ENCODE peak calls at places on chromosomes 2 and 18, in nine cellular contexts. V, Y, F, H, K, A, S, J and I are unnamed samples.

GRCh38 chr18:74225193-74225840 is 66.4 kb downstream of the CYB5A start:
- DNase-seq in V (peak; percentile 60), Y (peak; percentile 10), F (no peak), H (peak; percentile 21), K (no peak), A (no peak), S (peak; percentile 22), J (no peak), I (no peak)

GRCh38 chr2:43518182-43518581 is 77.7 kb downstream of the THADA start:
- DNase-seq in V (no peak), Y (no peak), F (no peak), H (peak; percentile 77), K (no peak), A (no peak), S (peak; percentile 42), J (no peak), I (no peak)

GRCh38 chr2:120441744-120442471 is 96.0 kb downstream of the INHBB start:
- DNase-seq in V (peak; percentile 88), Y (peak; percentile 46), F (peak; percentile 38), H (peak; percentile 18), K (no peak), A (no peak), S (peak; percentile 13), J (no peak), I (peak; percentile 66)

GRCh38 chr2:168536925-168537466 is 80.9 kb downstream of the CERS6 start:
- DNase-seq in V (no peak), Y (no peak), F (peak; percentile 41), H (no peak), K (no peak), A (no peak), S (no peak), J (no peak), I (no peak)

GRCh38 chr2:108412995-108413726 is 35.4 kb downstream of the SULT1C4 start:
- DNase-seq in V (no peak), Y (no peak), F (peak; percentile 88), H (peak; percentile 53), K (peak; percentile 76), A (no peak), S (peak; percentile 91), J (no peak), I (no peak)

GRCh38 chr2:189528617-189529016 is 52.0 kb downstream of the SLC40A1 start:
- DNase-seq in V (no peak), Y (no peak), F (no peak), H (no peak), K (no peak), A (no peak), S (no peak), J (no peak), I (no peak)

GRCh38 chr2:180046776-180047175 is 39.7 kb upstream of the CWC22 start:
- DNase-seq in V (no peak), Y (no peak), F (peak; percentile 69), H (peak; percentile 37), K (no peak), A (no peak), S (peak; percentile 57), J (no peak), I (no peak)

GRCh38 chr2:133438026-133438425 is 130.2 kb downstream of the NCKAP5 start:
- DNase-seq in V (no peak), Y (no peak), F (no peak), H (no peak), K (no peak), A (no peak), S (no peak), J (no peak), I (no peak)

GRCh38 chr2:75964646-75965045 is 253.9 kb upstream of the GCFC2 start:
- DNase-seq in V (no peak), Y (no peak), F (no peak), H (no peak), K (no peak), A (no peak), S (no peak), J (no peak), I (no peak)

GRCh38 chr2:54941248-54941984 is 108.8 kb downstream of the RTN4 start:
- DNase-seq in V (no peak), Y (no peak), F (no peak), H (no peak), K (no peak), A (no peak), S (no peak), J (no peak), I (peak; percentile 54)

GRCh38 chr2:241080405-241081189 is 21.5 kb downstream of the MTERF4 start:
- DNase-seq in V (no peak), Y (no peak), F (no peak), H (no peak), K (no peak), A (no peak), S (no peak), J (no peak), I (no peak)

GRCh38 chr2:241081190-241081642 is 20.9 kb downstream of the MTERF4 start:
- DNase-seq in V (no peak), Y (no peak), F (no peak), H (no peak), K (no peak), A (no peak), S (no peak), J (no peak), I (no peak)

GRCh38 chr2:241083091-241083415 is 19.0 kb downstream of the MTERF4 start:
- DNase-seq in V (no peak), Y (no peak), F (no peak), H (no peak), K (no peak), A (no peak), S (no peak), J (no peak), I (no peak)

GRCh38 chr2:241082338-241083090 is 19.6 kb downstream of the MTERF4 start:
- DNase-seq in V (no peak), Y (no peak), F (no peak), H (no peak), K (no peak), A (no peak), S (no peak), J (no peak), I (no peak)

DNA sequence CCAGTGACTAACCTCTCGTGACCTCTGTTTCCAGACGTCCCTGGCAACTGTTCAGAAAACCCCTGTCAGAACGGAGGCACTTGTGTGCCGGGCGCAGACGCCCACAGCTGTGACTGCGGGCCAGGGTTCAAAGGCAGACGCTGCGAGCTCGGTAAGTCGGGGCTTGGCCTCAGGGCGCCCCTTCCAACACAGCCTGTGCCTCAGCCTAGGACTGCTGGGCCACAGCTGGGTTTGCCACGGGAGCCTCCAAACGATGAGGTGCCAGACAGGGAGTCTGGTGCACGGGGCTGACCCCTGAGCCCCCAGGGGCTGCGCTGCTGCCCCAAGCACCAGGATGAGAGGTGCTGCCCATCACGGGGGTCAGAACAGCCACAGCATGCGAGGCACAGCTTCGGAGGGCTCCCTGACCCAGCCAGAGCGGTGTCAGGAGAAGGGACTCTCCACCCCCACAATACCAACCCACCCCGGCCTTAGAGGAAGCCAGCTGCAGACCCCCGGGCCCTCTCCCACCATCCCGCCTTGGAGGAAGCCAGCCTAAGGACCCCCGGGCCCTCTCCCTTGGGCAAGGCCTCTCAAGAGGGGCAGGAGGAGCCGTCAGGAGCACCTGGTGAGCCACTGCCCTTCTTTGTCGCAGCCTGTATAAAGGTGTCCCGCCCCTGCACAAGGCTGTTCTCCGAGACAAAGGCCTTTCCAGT is 20.3 kb downstream of the MTERF4 start:
- DNase-seq in V (no peak), Y (no peak), F (no peak), H (no peak), K (no peak), A (no peak), S (no peak), J (no peak), I (no peak)
- TF ChIP-seq CTCF in V (no peak), Y (no peak), F (no peak), H (no peak), K (no peak), A (no peak), S (no peak), J (no peak), I (no peak)

GRCh38 chr2:1841903-1842791 is 97.8 kb upstream of the PXDN start:
- DNase-seq in V (no peak), Y (no peak), F (no peak), H (no peak), K (no peak), A (no peak), S (no peak), J (no peak), I (no peak)
- H3K4me3 ChIP-seq in V (no peak overlapping the region), Y (no peak overlapping the region), F (no peak overlapping the region), H (no peak overlapping the region), K (no peak overlapping the region), A (no peak overlapping the region), S (no peak overlapping the region), J (no peak overlapping the region), I (no peak overlapping the region)

GRCh38 chr2:215270118-215270451 is 41.8 kb upstream of the ATIC start:
- DNase-seq in V (no peak), Y (no peak), F (no peak), H (no peak), K (no peak), A (no peak), S (no peak), J (no peak), I (no peak)
- TF ChIP-seq CTCF in V (no peak), Y (no peak), F (no peak), H (no peak), K (no peak), A (no peak), S (no peak), J (no peak), I (peak; percentile 9)

GRCh38 chr2:72144412-72144745 is 3.3 kb downstream of the CYP26B1 start:
- DNase-seq in V (peak; percentile 25), Y (peak; percentile 49), F (no peak), H (no peak), K (no peak), A (no peak), S (no peak), J (peak; percentile 61), I (no peak)

GRCh38 chr2:72143441-72144356 is 4.0 kb downstream of the CYP26B1 start:
- DNase-seq in V (peak; percentile 20), Y (peak; percentile 37), F (no peak), H (no peak), K (no peak), A (no peak), S (no peak), J (no peak), I (peak; percentile 74)

GRCh38 chr2:72146357-72147302 is 1.0 kb downstream of the CYP26B1 start:
- DNase-seq in V (peak; percentile 25), Y (no peak), F (no peak), H (no peak), K (no peak), A (no peak), S (no peak), J (peak; percentile 6), I (peak; percentile 62)

GRCh38 chr2:72145658-72146329 is 1.9 kb downstream of the CYP26B1 start:
- DNase-seq in V (no peak), Y (no peak), F (no peak), H (no peak), K (no peak), A (no peak), S (no peak), J (peak; percentile 5), I (peak; percentile 52)

GRCh38 chr2:72144746-72145657 is 2.7 kb downstream of the CYP26B1 start:
- DNase-seq in V (peak; percentile 31), Y (peak; percentile 72), F (no peak), H (no peak), K (no peak), A (no peak), S (no peak), J (peak; percentile 41), I (peak; percentile 70)
- H3K4me3 ChIP-seq in V (peak overlapping the region; percentile 56), Y (peak overlapping the region; percentile 51), F (peak overlapping the region; percentile 10), H (no peak overlapping the region), K (no peak overlapping the region), A (peak overlapping the region; percentile 83), S (peak overlapping the region; percentile 11), J (peak overlapping the region; percentile 67), I (peak overlapping the region; percentile 47)